ENCODE peak calls at places on chromosomes 5 and 9, in seven cellular contexts. B is GM12864; F is foreskin keratinocyte; O is activated effector memory CD4-positive, alpha-beta T cell treated with Interleukin-2 at 50 U/mL for 16 hours; S is tibial nerve; P is effector CD4-positive, alpha-beta T cell; G is ACHN. K is an unnamed sample.

GRCh38 chr5:171427318-171428167 is 8.1 kb downstream of the FGF18 start:
- DNase-seq in B (no peak), F (no peak), O (no peak), S (no peak), P (no peak), G (no peak), K (no peak)

GRCh38 chr9:129886226-129887174 is 51.2 kb downstream of the USP20 start:
- DNase-seq in B (no peak), F (no peak), O (peak), S (no peak), P (peak), G (no peak), K (no peak)

GRCh38 chr5:56451742-56452141 is 218.6 kb upstream of the ANKRD55 start:
- DNase-seq in B (no peak), F (no peak), O (no peak), S (no peak), P (no peak), G (no peak), K (no peak)

GRCh38 chr5:135651156-135651555 is 72.4 kb upstream of the CXCL14 start:
- DNase-seq in B (no peak), F (peak), O (no peak), S (no peak), P (no peak), G (peak), K (no peak)

GRCh38 chr5:61823796-61824195 is 482.2 kb upstream of the KIF2A start:
- DNase-seq in B (no peak), F (no peak), O (no peak), S (no peak), P (no peak), G (no peak), K (no peak)

GRCh38 chr5:176355400-176356178 is 6.0 kb downstream of the KIAA1191 start:
- DNase-seq in B (no peak), F (no peak), O (no peak), S (no peak), P (no peak), G (no peak), K (no peak)

GRCh38 chr9:89383030-89383720 is 64.9 kb downstream of the SECISBP2 start:
- DNase-seq in B (no peak), F (no peak), O (no peak), S (no peak), P (no peak), G (no peak), K (no peak)

GRCh38 chr5:77463905-77464304 is 28.2 kb downstream of the WDR41 start:
- DNase-seq in B (no peak), F (no peak), O (no peak), S (no peak), P (no peak), G (no peak), K (no peak)

GRCh38 chr9:33136721-33137120 is 30.4 kb downstream of the B4GALT1 start:
- DNase-seq in B (no peak), F (peak), O (no peak), S (no peak), P (no peak), G (no peak), K (no peak)

GRCh38 chr5:44952376-44952775 is 143.6 kb downstream of the MRPS30 start:
- DNase-seq in B (peak), F (peak), O (no peak), S (no peak), P (no peak), G (peak), K (peak)

GRCh38 chr9:108272350-108272899 is 583.4 kb downstream of the ACTL7B start:
- DNase-seq in B (no peak), F (peak), O (no peak), S (peak), P (no peak), G (peak), K (peak)

GRCh38 chr9:136700959-136701664 is 11.3 kb upstream of the DIPK1B start:
- DNase-seq in B (no peak), F (no peak), O (peak), S (no peak), P (peak), G (no peak), K (no peak)

GRCh38 chr5:180352116-180352975 is 790 bp downstream of the GFPT2 start:
- DNase-seq in B (no peak), F (no peak), O (no peak), S (peak), P (no peak), G (no peak), K (no peak)

GRCh38 chr9:21030389-21031035 is 928 bp downstream of the HACD4 start:
- DNase-seq in B (peak), F (peak), O (no peak), S (no peak), P (no peak), G (no peak), K (no peak)

GRCh38 chr5:167294861-167295685 is 996.4 kb upstream of the WWC1 start:
- DNase-seq in B (no peak), F (peak), O (no peak), S (no peak), P (no peak), G (peak), K (peak)

GRCh38 chr5:62588668-62589067 is 10.0 kb downstream of the LRRC70 start:
- DNase-seq in B (no peak), F (no peak), O (no peak), S (no peak), P (no peak), G (no peak), K (no peak)

GRCh38 chr9:105264380-105264779 is 19.9 kb downstream of the SLC44A1 start:
- DNase-seq in B (no peak), F (peak), O (no peak), S (no peak), P (no peak), G (no peak), K (no peak)

GRCh38 chr5:129781594-129781993 is 33.7 kb downstream of the MINAR2 start:
- DNase-seq in B (no peak), F (peak), O (no peak), S (no peak), P (no peak), G (no peak), K (no peak)

GRCh38 chr9:110029422-110029814 is 178.5 kb downstream of the C9orf152 start:
- DNase-seq in B (no peak), F (peak), O (no peak), S (no peak), P (no peak), G (peak), K (peak)

GRCh38 chr9:91117959-91118651 is 243.6 kb downstream of the AUH start:
- DNase-seq in B (no peak), F (no peak), O (no peak), S (peak), P (no peak), G (no peak), K (no peak)

GRCh38 chr5:96687812-96688453 is 25.8 kb downstream of the CAST start:
- DNase-seq in B (no peak), F (peak), O (no peak), S (no peak), P (no peak), G (peak), K (peak)

GRCh38 chr5:43251754-43252153 is 59.7 kb downstream of the NIM1K start:
- DNase-seq in B (no peak), F (no peak), O (no peak), S (no peak), P (no peak), G (no peak), K (no peak)